ENCODE peak calls at places on chromosomes 5 and 9, in eight cellular contexts. H is ELF-1; B is AG04450; N is head of caudate nucleus; C is activated naive CD4-positive, alpha-beta T cell treated with anti-CD3 and anti-CD28 coated beads, Interleukin-2, amount 50 U/mL, for 16 hours; U is right lobe of liver; R is lung; L is adrenal gland. Q is an unnamed sample.

GRCh38 chr9:88143179-88143578 is 4.9 kb upstream of the SPATA31C2 start:
- DNase-seq in U (no peak), B (no peak), L (no peak), C (no peak), R (no peak), H (no peak), N (no peak), Q (no peak)

GRCh38 chr5:172740483-172741205 is 30.4 kb downstream of the DUSP1 start:
- DNase-seq in H (peak), C (no peak), L (peak), B (peak), U (no peak), N (no peak), R (peak), Q (no peak)

GRCh38 chr5:132065351-132065937 is 5.0 kb downstream of the IL3 start:
- DNase-seq in B (peak), R (peak), N (no peak), C (peak), L (peak), H (peak), U (no peak), Q (peak)

GRCh38 chr5:53249529-53249928 is 140.0 kb upstream of the MOCS2 start:
- DNase-seq in C (no peak), R (no peak), U (no peak), N (no peak), H (no peak), L (peak), B (peak), Q (no peak)

GRCh38 chr9:19492775-19493173 is 84.0 kb downstream of the ACER2 start:
- DNase-seq in L (no peak), R (no peak), B (no peak), U (no peak), H (no peak), C (no peak), N (no peak), Q (no peak)

GRCh38 chr5:76084496-76085285 is 1.5 kb downstream of the SV2C start:
- DNase-seq in N (no peak), L (no peak), B (no peak), C (peak), R (no peak), U (no peak), H (peak), Q (peak)

GRCh38 chr9:110016340-110016739 is 191.6 kb downstream of the C9orf152 start:
- DNase-seq in U (no peak), H (no peak), N (no peak), B (peak), R (no peak), C (no peak), L (peak), Q (no peak)

GRCh38 chr9:589723-590122 is 251.8 kb upstream of the DMRT1 start:
- DNase-seq in L (no peak), B (no peak), U (no peak), N (no peak), R (no peak), H (no peak), C (no peak), Q (peak)

GRCh38 chr5:172833691-172834569 is at the start of gene ERGIC1:
- DNase-seq in H (peak), B (no peak), R (peak), C (peak), L (peak), N (peak), U (peak), Q (peak)

GRCh38 chr9:108759399-108759798 is 96.4 kb downstream of the ACTL7B start:
- DNase-seq in B (no peak), C (no peak), H (no peak), L (no peak), R (peak), N (no peak), U (no peak), Q (no peak)

GRCh38 chr9:92669527-92669889 is 423 bp downstream of the IPPK start:
- DNase-seq in N (no peak), C (peak), R (peak), L (peak), H (no peak), B (no peak), U (peak), Q (peak)

GRCh38 chr9:91378695-91379127 is 17.0 kb upstream of the AUH start:
- DNase-seq in H (no peak), C (no peak), L (no peak), R (no peak), B (no peak), N (no peak), U (no peak), Q (no peak)

GRCh38 chr5:36552626-36553393 is 53.6 kb upstream of the SLC1A3 start:
- DNase-seq in C (no peak), U (no peak), R (no peak), L (no peak), N (no peak), B (no peak), H (peak), Q (peak)

GRCh38 chr5:17180957-17181723 is 36.3 kb upstream of the BASP1 start:
- DNase-seq in H (peak), L (no peak), U (no peak), C (no peak), N (no peak), R (no peak), B (peak), Q (no peak)

GRCh38 chr9:89969881-89970639 is 365.2 kb downstream of the GADD45G start:
- DNase-seq in C (no peak), L (no peak), H (no peak), U (no peak), N (no peak), B (no peak), R (no peak), Q (no peak)

GRCh38 chr9:92206490-92206889 is 87.0 kb downstream of the IARS1 start:
- DNase-seq in N (no peak), L (no peak), H (no peak), U (no peak), B (no peak), C (no peak), R (no peak), Q (no peak)

GRCh38 chr9:105242062-105242461 is 2.4 kb upstream of the SLC44A1 start:
- DNase-seq in C (no peak), N (no peak), U (no peak), B (no peak), L (no peak), R (no peak), H (no peak), Q (no peak)

Q was measured in GM23338.